ENCODE peak calls at places on chromosomes 16 and 17, in five cellular contexts. M is C1 segment of cervical spinal cord, X is RPMI8226, Z is EL, R is G401. J is an unnamed sample.

GRCh38 chr17:81120695-81121621 is 44.3 kb upstream of the PVALEF start:
- DNase-seq in M (no peak), X (no peak), Z (no peak), R (no peak), J (no peak)

GRCh38 chr17:50150354-50151040 is at the start of gene PPP1R9B:
- DNase-seq in M (no peak), X (no peak), Z (no peak), R (no peak), J (no peak)

GRCh38 chr16:17470871-17471744 is at the start of gene XYLT1:
- DNase-seq in M (no peak), X (no peak), Z (peak), R (no peak), J (peak)

GRCh38 chr17:54494731-54495715 is 405.6 kb upstream of the TOM1L1 start:
- DNase-seq in M (no peak), X (no peak), Z (no peak), R (peak), J (no peak)

GRCh38 chr16:57736419-57737281 is 1.1 kb downstream of the KATNB1 start:
- DNase-seq in M (no peak), X (peak), Z (peak), R (peak), J (peak)

GRCh38 chr17:37842401-37842800 is 81.8 kb upstream of the TBC1D3K start:
- DNase-seq in M (no peak), X (no peak), Z (no peak), R (no peak), J (no peak)

GRCh38 chr16:86251682-86252081 is 258.6 kb upstream of the FOXF1 start:
- DNase-seq in M (no peak), X (no peak), Z (no peak), R (no peak), J (no peak)

GRCh38 chr16:81697886-81698635 is 81.0 kb upstream of the PLCG2 start:
- DNase-seq in M (peak), X (no peak), Z (no peak), R (peak), J (no peak)

GRCh38 chr17:77875881-77876509 is 82.5 kb upstream of the TNRC6C start:
- DNase-seq in M (no peak), X (peak), Z (peak), R (no peak), J (peak)

GRCh38 chr17:6546069-6546718 is 10.2 kb downstream of the PITPNM3 start:
- DNase-seq in M (no peak), X (peak), Z (peak), R (no peak), J (peak)

GRCh38 chr17:45310380-45311324 is 6.2 kb downstream of the MAP3K14 start:
- DNase-seq in M (no peak), X (peak), Z (no peak), R (no peak), J (peak)